ENCODE peak calls at places on chromosomes 3 and 15, in ten cellular contexts. B is neural crest cell; Z is Peyer's patch; W is HL-60; C is fibroblast of mammary gland; R is CD8-positive, alpha-beta T cell; N is endothelial cell; S is tibial nerve; M is H9; J is astrocyte. L is an unnamed sample.
A peak's percentile ranks its signal among the peaks of the same experiment; 100 is the strongest.

GRCh38 chr3:13895155-13896105 is 15.6 kb upstream of the WNT7A start:
- DNase-seq in B (peak; percentile 95), Z (peak; percentile 83), W (peak; percentile 37), C (peak; percentile 79), R (peak; percentile 90), N (peak; percentile 97), S (peak; percentile 87), M (peak; percentile 97), J (peak; percentile 66), L (peak; percentile 95)

GRCh38 chr15:67741313-67741712 is 84.0 kb upstream of the SKOR1 start:
- DNase-seq in B (no peak), Z (no peak), W (peak; percentile 51), C (peak; percentile 82), R (no peak), N (no peak), S (no peak), M (no peak), J (no peak), L (no peak)

GRCh38 chr3:195895900-195896360 is 12.4 kb downstream of the TNK2 start:
- DNase-seq in B (peak; percentile 35), Z (peak; percentile 75), W (peak; percentile 76), C (no peak), R (peak; percentile 65), N (no peak), S (peak; percentile 45), M (no peak), J (no peak), L (peak; percentile 69)

GRCh38 chr15:68704496-68705021 is 116.1 kb downstream of the ANP32A start:
- DNase-seq in B (no peak), Z (no peak), W (no peak), C (no peak), R (no peak), N (no peak), S (no peak), M (no peak), J (no peak), L (no peak)

GRCh38 chr3:106590259-106590658 is 721.4 kb upstream of the CBLB start:
- DNase-seq in B (no peak), Z (no peak), W (no peak), C (no peak), R (no peak), N (no peak), S (no peak), M (no peak), J (no peak), L (no peak)

GRCh38 chr3:23501201-23501824 is 298.2 kb downstream of the UBE2E2 start:
- DNase-seq in B (no peak), Z (no peak), W (no peak), C (peak; percentile 11), R (no peak), N (no peak), S (no peak), M (no peak), J (peak; percentile 13), L (no peak)

GRCh38 chr3:127894461-127894860 is 20.6 kb upstream of the KBTBD12 start:
- DNase-seq in B (no peak), Z (no peak), W (no peak), C (peak; percentile 39), R (no peak), N (no peak), S (no peak), M (no peak), J (no peak), L (no peak)

GRCh38 chr3:97823503-97824004 is 1.7 kb downstream of the CRYBG3 start:
- DNase-seq in B (no peak), Z (no peak), W (peak; percentile 7), C (peak; percentile 30), R (no peak), N (no peak), S (no peak), M (no peak), J (no peak), L (no peak)

GRCh38 chr3:193794002-193794835 is 201.2 kb downstream of the OPA1 start:
- DNase-seq in B (no peak), Z (no peak), W (peak; percentile 13), C (no peak), R (no peak), N (no peak), S (no peak), M (no peak), J (no peak), L (no peak)

GRCh38 chr3:186261638-186262037 is 100.4 kb downstream of the DGKG start:
- DNase-seq in B (no peak), Z (no peak), W (no peak), C (peak; percentile 27), R (no peak), N (peak; percentile 29), S (no peak), M (peak; percentile 68), J (no peak), L (no peak)
- TF ChIP-seq CTCF in B (peak; percentile 28), Z (no peak), W (no peak), C (peak; percentile 26), R (no peak), N (peak; percentile 63), S (no peak), M (peak; percentile 67), J (peak; percentile 5), L (no peak)

GRCh38 chr3:189353988-189354735 is 182.4 kb downstream of the TPRG1 start:
- DNase-seq in B (no peak), Z (no peak), W (no peak), C (no peak), R (no peak), N (no peak), S (no peak), M (no peak), J (no peak), L (no peak)

GRCh38 chr3:189353318-189353958 is 181.7 kb downstream of the TPRG1 start:
- DNase-seq in B (no peak), Z (no peak), W (no peak), C (no peak), R (no peak), N (no peak), S (no peak), M (no peak), J (no peak), L (no peak)

GRCh38 chr3:189360291-189360690 is 188.5 kb downstream of the TPRG1 start:
- DNase-seq in B (no peak), Z (no peak), W (no peak), C (no peak), R (no peak), N (no peak), S (no peak), M (no peak), J (peak; percentile 54), L (no peak)

GRCh38 chr3:189355115-189355480 is 183.3 kb downstream of the TPRG1 start:
- DNase-seq in B (no peak), Z (no peak), W (no peak), C (no peak), R (no peak), N (no peak), S (no peak), M (no peak), J (no peak), L (no peak)

DNA sequence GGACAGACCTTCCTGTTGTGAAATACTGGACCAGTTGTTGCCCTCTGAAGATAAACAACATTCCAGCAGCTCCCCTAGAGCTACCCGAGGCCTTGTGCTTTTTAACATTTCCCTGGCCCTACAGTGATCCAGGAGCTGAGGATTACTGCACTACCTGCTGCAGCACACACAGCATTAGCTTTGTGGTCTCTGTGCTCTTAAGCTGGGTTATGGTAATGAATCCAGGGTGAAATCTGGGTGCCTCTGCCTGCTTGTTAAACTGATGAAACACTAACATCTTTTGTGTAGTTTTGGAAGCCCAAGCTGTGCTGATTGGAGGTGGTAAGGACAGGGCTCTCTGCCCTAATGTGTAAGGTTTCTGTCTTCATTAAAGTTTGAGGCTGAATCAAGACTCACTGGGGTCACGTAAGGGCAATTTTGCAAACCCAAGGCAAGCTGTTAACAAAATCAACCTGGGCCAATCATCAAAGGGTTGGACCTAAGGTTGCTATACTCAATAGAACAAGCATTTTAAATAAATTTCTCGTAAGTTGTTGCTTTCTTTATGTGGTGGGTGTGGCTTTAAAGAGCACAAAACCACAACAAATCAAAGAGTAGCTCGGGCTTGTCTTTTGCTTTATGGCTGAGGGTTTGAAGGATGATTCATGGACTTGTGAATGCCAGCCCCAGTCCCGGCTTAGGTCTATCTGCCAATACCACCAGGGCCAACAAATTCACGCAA is 183.9 kb downstream of the TPRG1 start:
- DNase-seq in B (no peak), Z (no peak), W (no peak), C (peak; percentile 44), R (peak; percentile 27), N (no peak), S (no peak), M (peak; percentile 30), J (peak; percentile 80), L (no peak)
- TF ChIP-seq CTCF in B (no peak), Z (no peak), W (no peak), C (no peak), R (no peak), N (no peak), S (no peak), M (no peak), J (no peak), L (no peak)

DNA sequence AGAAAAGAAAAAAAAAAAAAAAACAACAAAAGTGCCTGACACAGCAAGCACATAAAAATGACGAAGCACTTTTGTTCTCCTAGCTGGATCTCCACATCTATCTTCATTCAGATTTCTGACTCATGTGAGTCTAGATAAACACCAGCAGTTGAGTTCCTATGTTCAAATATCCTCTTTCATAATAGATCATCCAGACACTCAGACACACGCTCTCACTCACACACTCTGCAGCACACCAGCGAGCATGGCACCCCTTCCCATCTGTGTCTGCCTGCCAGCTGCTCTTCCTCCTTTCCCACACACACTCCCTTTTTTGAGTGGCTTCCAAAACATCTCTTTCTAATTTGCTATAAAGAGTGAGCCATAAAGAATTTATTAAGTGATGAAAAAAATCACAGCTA is 19.8 kb upstream of the CELF6 start:
- DNase-seq in B (no peak), Z (no peak), W (peak; percentile 43), C (peak; percentile 97), R (no peak), N (no peak), S (no peak), M (no peak), J (peak; percentile 82), L (no peak)
- TF ChIP-seq CTCF in B (no peak), Z (no peak), W (no peak), C (no peak), R (no peak), N (no peak), S (no peak), M (no peak), J (no peak), L (no peak)

GRCh38 chr3:149702691-149703426 is 45.0 kb upstream of the WWTR1 start:
- DNase-seq in B (no peak), Z (no peak), W (no peak), C (peak; percentile 100), R (no peak), N (no peak), S (no peak), M (no peak), J (peak; percentile 90), L (no peak)
- TF ChIP-seq CTCF in B (no peak), Z (no peak), W (no peak), C (no peak), R (no peak), N (no peak), S (no peak), M (no peak), J (no peak), L (no peak)

DNA sequence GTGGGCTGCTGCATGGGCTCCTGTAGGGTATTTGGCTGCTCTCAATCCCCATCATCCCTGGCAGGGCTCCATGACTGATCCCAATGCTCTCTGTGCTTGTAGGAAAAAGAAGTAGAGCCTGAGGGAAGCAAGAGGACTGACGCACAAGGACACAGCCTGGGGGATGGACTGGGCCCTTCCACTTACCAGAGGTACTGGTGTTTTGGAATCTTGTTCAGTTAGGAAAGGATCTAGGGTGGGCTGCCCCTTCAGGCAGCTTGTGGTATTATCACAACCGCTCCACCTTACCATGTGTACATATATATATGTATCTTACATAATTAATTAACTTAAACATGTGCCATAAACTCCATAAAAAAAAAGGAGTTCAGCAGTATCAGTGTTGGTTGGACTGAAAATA is 1.3 kb downstream of the SLC28A2 start:
- DNase-seq in B (no peak), Z (no peak), W (no peak), C (no peak), R (no peak), N (no peak), S (no peak), M (peak; percentile 49), J (no peak), L (no peak)
- TF ChIP-seq CTCF in B (peak; percentile 57), Z (no peak), W (peak; percentile 17), C (peak; percentile 36), R (peak; percentile 39), N (peak; percentile 64), S (no peak), M (peak; percentile 66), J (no peak), L (no peak)

L was measured in natural killer cell.